ENCODE peak calls at places on chromosomes 6 and 20, in eight cellular contexts. D is endothelial cell of umbilical vein, Y is HCT116, X is SK-N-SH, K is HepG2, U is GM12878, A is H1, S is K562. N is an unnamed sample.

GRCh38 chr6:125957845-125958244 is 1.3 kb downstream of the HINT3 start:
- DNase-seq in U (no peak), Y (no peak), A (no peak), D (peak; percentile 66), X (no peak), S (peak; percentile 43), K (peak; percentile 64), N (no peak)

GRCh38 chr20:10502098-10502526 is 67.0 kb downstream of the SLX4IP start:
- DNase-seq in D (no peak), K (no peak), X (no peak), S (no peak), A (no peak), U (no peak), Y (no peak), N (no peak)

GRCh38 chr6:113858605-113859348 is 1.6 kb downstream of the MARCKS start:
- DNase-seq in A (peak; percentile 89), S (peak; percentile 91), D (peak; percentile 92), U (peak; percentile 87), K (peak; percentile 89), Y (peak; percentile 77), X (peak; percentile 95), N (peak; percentile 62)

GRCh38 chr20:2692036-2692885 is at the start of gene EBF4:
- DNase-seq in K (no peak), X (peak; percentile 99), A (no peak), U (no peak), D (peak; percentile 31), S (peak; percentile 90), Y (no peak), N (no peak)

GRCh38 chr6:130293800-130294199 is 71.0 kb upstream of the SAMD3 start:
- DNase-seq in U (peak; percentile 8), K (peak; percentile 23), Y (peak; percentile 45), A (peak; percentile 25), S (peak; percentile 19), X (peak; percentile 11), D (peak; percentile 51), N (peak; percentile 66)

GRCh38 chr20:52578559-52578958 is 387.0 kb upstream of the ZFP64 start:
- DNase-seq in X (no peak), Y (no peak), K (no peak), U (no peak), S (no peak), D (no peak), A (no peak), N (no peak)

GRCh38 chr6:118933855-118934460 is 1.0 kb downstream of the MCM9 start:
- DNase-seq in K (no peak), Y (no peak), D (no peak), A (no peak), U (no peak), S (no peak), X (no peak), N (no peak)

GRCh38 chr20:47304287-47304686 is 52.2 kb downstream of the ZMYND8 start:
- DNase-seq in Y (no peak), A (no peak), D (peak; percentile 57), X (peak; percentile 57), S (no peak), K (no peak), U (no peak), N (no peak)

GRCh38 chr20:51121901-51122412 is 99.0 kb upstream of the KCNG1 start:
- DNase-seq in Y (no peak), X (no peak), U (no peak), S (no peak), A (no peak), D (no peak), K (no peak), N (no peak)

GRCh38 chr6:8530775-8531435 is 95.6 kb upstream of the SLC35B3 start:
- DNase-seq in Y (no peak), D (no peak), X (peak; percentile 32), A (no peak), K (no peak), S (no peak), U (no peak), N (no peak)

GRCh38 chr6:140344149-140344913 is 969.9 kb upstream of the CITED2 start:
- DNase-seq in Y (no peak), K (peak; percentile 6), D (peak; percentile 70), X (no peak), U (no peak), S (no peak), A (no peak), N (no peak)

GRCh38 chr6:150527100-150527499 is 72.6 kb upstream of the PLEKHG1 start:
- DNase-seq in U (no peak), S (no peak), X (no peak), Y (no peak), D (no peak), K (no peak), A (no peak), N (no peak)

GRCh38 chr6:83696674-83697073 is 12.2 kb downstream of the SNAP91 start:
- DNase-seq in S (no peak), Y (no peak), K (no peak), D (peak; percentile 93), U (no peak), A (no peak), X (no peak), N (no peak)

GRCh38 chr20:12998046-12998445 is 10.7 kb upstream of the SPTLC3 start:
- DNase-seq in A (no peak), Y (no peak), U (no peak), K (no peak), X (no peak), D (no peak), S (no peak), N (no peak)

GRCh38 chr6:2448826-2449571 is 203.6 kb upstream of the GMDS start:
- DNase-seq in D (peak; percentile 86), Y (peak; percentile 59), U (no peak), K (peak; percentile 72), A (no peak), X (peak; percentile 69), S (peak; percentile 49), N (peak; percentile 22)

GRCh38 chr20:56417911-56418310 is 5.9 kb downstream of the CASS4 start:
- DNase-seq in D (no peak), K (peak; percentile 53), X (no peak), U (no peak), Y (no peak), S (no peak), A (no peak), N (no peak)

GRCh38 chr20:10466325-10466724 is 31.2 kb downstream of the SLX4IP start:
- DNase-seq in A (peak; percentile 38), D (peak; percentile 86), U (no peak), X (no peak), K (no peak), Y (no peak), S (no peak), N (no peak)

GRCh38 chr6:133889557-133890301 is 816 bp downstream of the TCF21 start:
- DNase-seq in K (no peak), S (no peak), Y (no peak), U (no peak), D (no peak), X (peak; percentile 45), A (no peak), N (no peak)

GRCh38 chr6:133892444-133893323 is 3.8 kb downstream of the TCF21 start:
- DNase-seq in X (peak; percentile 75), Y (no peak), U (no peak), S (no peak), K (no peak), A (no peak), D (no peak), N (no peak)

GRCh38 chr6:133893324-133893692 is 4.4 kb downstream of the TCF21 start:
- DNase-seq in A (no peak), U (no peak), D (no peak), Y (no peak), K (no peak), X (no peak), S (no peak), N (no peak)

GRCh38 chr6:133891814-133892443 is 3.0 kb downstream of the TCF21 start:
- DNase-seq in S (no peak), U (no peak), X (peak; percentile 39), Y (no peak), K (no peak), D (peak; percentile 17), A (no peak), N (no peak)

GRCh38 chr6:133890941-133891813 is 2.3 kb downstream of the TCF21 start:
- DNase-seq in S (no peak), Y (no peak), X (peak; percentile 59), U (no peak), K (no peak), D (peak; percentile 44), A (no peak), N (no peak)
- H3K9ac ChIP-seq in S (no peak overlapping the region), Y (peak overlapping the region; percentile 52), X (no peak overlapping the region), U (no peak overlapping the region), K (no peak overlapping the region), D (no peak overlapping the region), A (no peak overlapping the region), N (no peak overlapping the region)

GRCh38 chr6:144006731-144007454 is 1.2 kb downstream of the PLAGL1 start:
- DNase-seq in Y (peak; percentile 16), S (peak; percentile 61), U (no peak), X (peak; percentile 29), D (peak; percentile 67), K (no peak), A (no peak), N (no peak)
- H3K4me3 ChIP-seq in Y (peak overlapping the region; percentile 56), S (peak overlapping the region; percentile 56), U (peak overlapping the region; percentile 57), X (peak overlapping the region; percentile 55), D (peak overlapping the region; percentile 63), K (peak overlapping the region; percentile 75), A (no peak overlapping the region), N (peak overlapping the region; percentile 74)

GRCh38 chr20:38424404-38424803 is 10.7 kb downstream of the SNHG17 start:
- DNase-seq in K (no peak), D (no peak), A (no peak), X (no peak), S (no peak), U (no peak), Y (no peak), N (no peak)

GRCh38 chr20:38426006-38426405 is 9.1 kb downstream of the SNHG17 start:
- DNase-seq in K (peak; percentile 40), S (no peak), D (no peak), X (no peak), A (no peak), U (no peak), Y (no peak), N (no peak)

GRCh38 chr20:38427655-38428023 is 7.5 kb downstream of the SNHG17 start:
- DNase-seq in S (no peak), Y (no peak), K (no peak), U (no peak), X (no peak), D (no peak), A (no peak), N (no peak)

GRCh38 chr20:38428800-38429199 is 6.3 kb downstream of the SNHG17 start:
- DNase-seq in K (no peak), D (no peak), S (no peak), A (no peak), U (no peak), Y (no peak), X (no peak), N (no peak)

DNA sequence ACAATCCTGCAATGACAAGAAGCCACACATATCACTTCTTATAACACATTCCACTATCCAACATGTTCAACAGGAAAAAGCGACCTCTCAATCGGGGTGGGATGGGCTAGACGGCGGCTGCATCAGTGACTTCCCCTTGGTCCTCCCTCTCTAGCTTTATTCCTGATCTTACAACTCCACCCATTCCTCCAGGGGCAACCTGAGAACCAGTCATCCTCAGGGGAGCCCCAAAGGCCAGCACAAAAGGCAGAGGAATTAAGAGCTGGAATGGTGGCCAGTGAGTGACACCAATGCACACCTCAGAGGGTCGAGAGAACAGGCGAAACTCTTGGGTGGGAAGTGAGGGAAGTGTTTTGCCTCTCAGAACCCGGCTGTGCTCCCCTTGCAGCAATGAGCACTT is 8.6 kb downstream of the SNHG17 start:
- DNase-seq in S (no peak), A (no peak), K (no peak), U (no peak), X (no peak), D (no peak), Y (no peak), N (no peak)
- TF ChIP-seq POLR2AphosphoS5 in S (peak; percentile 55), A (no peak), K (no peak), U (no peak), X (no peak), D (no peak), Y (no peak), N (no peak)

GRCh38 chr6:138483911-138484731 is 15.2 kb downstream of the NHSL1 start:
- DNase-seq in Y (no peak), S (no peak), D (no peak), A (no peak), X (no peak), K (no peak), U (no peak), N (no peak)
- H3K9ac ChIP-seq in Y (no peak overlapping the region), S (no peak overlapping the region), D (no peak overlapping the region), A (no peak overlapping the region), X (no peak overlapping the region), K (no peak overlapping the region), U (no peak overlapping the region), N (no peak overlapping the region)

N was measured in SK-N-MC.